ENCODE peak calls at places on chromosomes 3 and 15, in eight cellular contexts. Z is caudate nucleus; A is upper lobe of right lung; R is naive thymus-derived CD4-positive, alpha-beta T cell; B is globus pallidus; Q is GM23338; W is thoracic aorta; C is head of caudate nucleus. N is an unnamed sample.

GRCh38 chr3:116394365-116394764 is 50.9 kb downstream of the LSAMP start:
- DNase-seq in W (no peak), B (no peak), R (no peak), Q (no peak), Z (no peak), C (no peak), A (no peak), N (no peak)

GRCh38 chr3:127358641-127359040 is 70.8 kb upstream of the PRR20G start:
- DNase-seq in A (peak), R (no peak), Z (no peak), C (no peak), W (no peak), B (no peak), Q (no peak), N (no peak)

GRCh38 chr3:49593046-49593445 is 38.8 kb downstream of the BSN start:
- DNase-seq in C (no peak), Q (no peak), W (no peak), Z (no peak), R (no peak), A (no peak), B (no peak), N (no peak)

GRCh38 chr15:74203914-74204431 is 1.4 kb upstream of the STRA6 start:
- DNase-seq in W (peak), C (no peak), Q (peak), B (no peak), A (no peak), R (no peak), Z (no peak), N (no peak)

GRCh38 chr3:195319060-195319459 is 48.1 kb upstream of the XXYLT1 start:
- DNase-seq in R (no peak), C (no peak), Z (no peak), Q (peak), A (no peak), B (no peak), W (no peak), N (no peak)

GRCh38 chr3:141930801-141931200 is 54.4 kb downstream of the ATP1B3 start:
- DNase-seq in Q (no peak), A (no peak), C (no peak), W (no peak), Z (no peak), R (no peak), B (no peak), N (no peak)

GRCh38 chr3:183252973-183253363 is at the start of gene B3GNT5:
- DNase-seq in Q (peak), B (no peak), A (peak), W (no peak), Z (no peak), R (no peak), C (no peak), N (no peak)

GRCh38 chr15:90161946-90162345 is 39.2 kb upstream of the SEMA4B start:
- DNase-seq in A (no peak), Z (no peak), B (no peak), R (no peak), W (no peak), Q (no peak), C (no peak), N (no peak)

GRCh38 chr3:27880969-27881892 is 159.1 kb upstream of the EOMES start:
- DNase-seq in Z (no peak), Q (no peak), C (no peak), B (no peak), W (no peak), A (no peak), R (peak), N (no peak)

GRCh38 chr3:21621396-21621695 is 129.7 kb downstream of the ZNF385D start:
- DNase-seq in B (no peak), R (no peak), Q (no peak), C (no peak), W (no peak), A (no peak), Z (no peak), N (no peak)

GRCh38 chr3:106534206-106534605 is 665.4 kb upstream of the CBLB start:
- DNase-seq in W (no peak), R (no peak), A (peak), Z (no peak), C (no peak), Q (no peak), B (no peak), N (no peak)

GRCh38 chr15:94840794-94841587 is 609.6 kb downstream of the MCTP2 start:
- DNase-seq in W (peak), A (no peak), C (no peak), B (no peak), Q (peak), R (no peak), Z (no peak), N (no peak)

GRCh38 chr15:22880068-22880980 is 41.9 kb downstream of the NIPA2 start:
- DNase-seq in C (no peak), Z (no peak), W (no peak), B (no peak), Q (no peak), R (no peak), A (no peak), N (no peak)

GRCh38 chr3:174466471-174467054 is 392.6 kb upstream of the NAALADL2 start:
- DNase-seq in B (no peak), A (no peak), W (no peak), Q (no peak), R (no peak), C (no peak), Z (no peak), N (no peak)

GRCh38 chr3:37310666-37311050 is 136.3 kb upstream of the LRRFIP2 start:
- DNase-seq in B (peak), A (no peak), R (no peak), C (no peak), W (no peak), Z (no peak), Q (no peak), N (no peak)

GRCh38 chr3:4438296-4438695 is 28.8 kb downstream of the SUMF1 start:
- DNase-seq in B (no peak), W (no peak), Z (no peak), Q (no peak), R (no peak), A (no peak), C (no peak), N (no peak)

GRCh38 chr3:149186726-149187125 is 34.9 kb downstream of the CP start:
- DNase-seq in C (no peak), A (no peak), R (no peak), Q (peak), Z (no peak), B (peak), W (no peak), N (no peak)

GRCh38 chr3:160980740-160981139 is 124.4 kb downstream of the B3GALNT1 start:
- DNase-seq in R (no peak), B (no peak), A (no peak), Q (no peak), W (no peak), C (no peak), Z (no peak), N (no peak)

GRCh38 chr15:93829115-93829849 is 402.1 kb upstream of the MCTP2 start:
- DNase-seq in Z (peak), B (no peak), W (no peak), Q (no peak), A (no peak), R (no peak), C (no peak), N (no peak)

GRCh38 chr15:99732711-99733267 is 448 bp downstream of the LYSMD4 start:
- DNase-seq in A (no peak), B (no peak), R (no peak), W (no peak), Z (peak), C (peak), Q (peak), N (peak)

GRCh38 chr3:49377483-49377882 is 19.3 kb upstream of the GPX1 start:
- DNase-seq in Q (no peak), W (no peak), R (no peak), C (no peak), A (no peak), Z (no peak), B (no peak), N (no peak)

GRCh38 chr15:73078722-73079121 is 26.5 kb downstream of the NEO1 start:
- DNase-seq in R (no peak), Z (no peak), A (no peak), C (no peak), Q (peak), W (no peak), B (peak), N (no peak)

GRCh38 chr15:88995449-88995848 is 82.3 kb upstream of the MFGE8 start:
- DNase-seq in Q (peak), W (no peak), C (no peak), R (no peak), Z (no peak), B (no peak), A (no peak), N (no peak)

GRCh38 chr3:153927107-153927506 is 194.1 kb upstream of the ARHGEF26 start:
- DNase-seq in A (no peak), Q (peak), B (peak), Z (no peak), W (no peak), C (no peak), R (no peak), N (no peak)

GRCh38 chr3:112767177-112767576 is 79.5 kb downstream of the CD200R1L start:
- DNase-seq in W (no peak), R (no peak), Q (no peak), C (no peak), B (no peak), A (no peak), Z (no peak), N (peak)

GRCh38 chr15:33032053-33032452 is 162.5 kb downstream of the FMN1 start:
- DNase-seq in Q (no peak), C (no peak), B (no peak), W (no peak), R (no peak), A (no peak), Z (no peak), N (no peak)

GRCh38 chr3:18559323-18559972 is 134.3 kb upstream of the SATB1 start:
- DNase-seq in W (no peak), A (no peak), B (peak), Z (no peak), Q (peak), R (peak), C (no peak), N (no peak)

GRCh38 chr15:90001683-90002427 is 731 bp downstream of the ZNF710 start:
- DNase-seq in Q (peak), Z (peak), W (no peak), C (peak), B (peak), A (peak), R (peak), N (peak)

GRCh38 chr3:163481738-163482137 is 1596.6 kb downstream of the SI start:
- DNase-seq in W (no peak), Q (no peak), A (no peak), C (no peak), R (no peak), B (no peak), Z (no peak), N (no peak)

GRCh38 chr3:125403789-125404188 is 28.7 kb upstream of the ZNF148 start:
- DNase-seq in Q (peak), Z (no peak), A (no peak), B (no peak), C (no peak), W (no peak), R (no peak), N (no peak)

GRCh38 chr15:77527831-77528231 is 104.9 kb downstream of the LINGO1 start:
- DNase-seq in B (no peak), R (no peak), Q (no peak), C (no peak), Z (no peak), A (peak), W (no peak), N (no peak)

GRCh38 chr3:119880966-119881365 is 99.1 kb downstream of the NR1I2 start:
- DNase-seq in A (no peak), Z (no peak), C (no peak), B (no peak), W (no peak), R (no peak), Q (no peak), N (no peak)

GRCh38 chr3:183291511-183292031 is 38.5 kb downstream of the B3GNT5 start:
- DNase-seq in Z (no peak), B (no peak), R (no peak), W (no peak), Q (no peak), A (no peak), C (no peak), N (no peak)

GRCh38 chr3:48595526-48596121 is 495 bp upstream of the COL7A1 start:
- DNase-seq in Z (no peak), A (no peak), B (no peak), W (peak), R (no peak), C (peak), Q (peak), N (no peak)

GRCh38 chr3:60514866-60515265 is 736.4 kb downstream of the FHIT start:
- DNase-seq in W (no peak), B (no peak), Z (no peak), Q (no peak), R (no peak), C (no peak), A (no peak), N (no peak)

GRCh38 chr3:132253262-132253878 is 63.8 kb upstream of the ACP3 start:
- DNase-seq in Z (no peak), R (no peak), C (no peak), W (no peak), A (no peak), B (peak), Q (peak), N (peak)